ENCODE peak calls at places on chromosomes 2 and 18, in six cellular contexts. R is stomach; Q is SW480; S is activated T-cell treated with anti-CD3 and anti-CD28 coated beads, Interleukin-2, amount 50 U/mL, for 1 hour; B is skeletal muscle cell; X is AG10803. L is an unnamed sample.

GRCh38 chr2:69214898-69215297 is 172.1 kb downstream of the GFPT1 start:
- DNase-seq in Q (no peak), X (peak; percentile 74), B (no peak), R (no peak), S (no peak), L (no peak)

GRCh38 chr18:36073676-36074075 is 6.3 kb upstream of the RPRD1A start:
- DNase-seq in Q (no peak), S (no peak), X (no peak), R (no peak), B (no peak), L (no peak)

GRCh38 chr2:105455488-105455991 is 56.7 kb upstream of the FHL2 start:
- DNase-seq in B (peak; percentile 99), R (peak; percentile 74), S (no peak), X (peak; percentile 100), Q (peak; percentile 99), L (no peak)

GRCh38 chr2:126676814-126677538 is 21.0 kb downstream of the GYPC start:
- DNase-seq in S (no peak), Q (no peak), R (no peak), B (no peak), X (no peak), L (no peak)

GRCh38 chr2:127104881-127105655 is 1.9 kb downstream of the BIN1 start:
- DNase-seq in B (no peak), X (no peak), R (no peak), S (peak; percentile 16), Q (no peak), L (no peak)

GRCh38 chr2:219570924-219571310 is 422 bp downstream of the OBSL1 start:
- DNase-seq in X (peak; percentile 32), R (no peak), S (no peak), Q (no peak), B (no peak), L (no peak)

GRCh38 chr18:34159691-34160185 is 65.0 kb downstream of the NOL4 start:
- DNase-seq in R (no peak), B (no peak), Q (no peak), S (no peak), X (no peak), L (no peak)

GRCh38 chr2:137190411-137191190 is 425.3 kb downstream of the THSD7B start:
- DNase-seq in X (peak; percentile 18), B (no peak), Q (no peak), R (no peak), S (no peak), L (no peak)

GRCh38 chr2:25651066-25651465 is 22.3 kb downstream of the DTNB start:
- DNase-seq in X (peak; percentile 41), R (no peak), B (no peak), S (no peak), Q (no peak), L (no peak)

GRCh38 chr2:85183481-85183880 is 50.3 kb downstream of the TCF7L1 start:
- DNase-seq in Q (no peak), X (peak; percentile 27), S (no peak), B (peak; percentile 19), R (no peak), L (no peak)

GRCh38 chr18:34595673-34596072 is 114.4 kb upstream of the DTNA start:
- DNase-seq in B (no peak), X (peak; percentile 22), S (no peak), Q (peak; percentile 22), R (no peak), L (no peak)

GRCh38 chr2:212078103-212078502 is 460.5 kb downstream of the ERBB4 start:
- DNase-seq in B (no peak), Q (no peak), R (no peak), X (no peak), S (no peak), L (no peak)

GRCh38 chr2:221485500-221485870 is 86.6 kb downstream of the EPHA4 start:
- DNase-seq in S (no peak), X (peak; percentile 79), Q (no peak), B (no peak), R (no peak), L (no peak)

GRCh38 chr2:100011272-100011711 is 131.1 kb downstream of the AFF3 start:
- DNase-seq in B (peak; percentile 96), R (no peak), X (peak; percentile 94), Q (no peak), S (no peak), L (no peak)

GRCh38 chr18:55406374-55407045 is 181.5 kb downstream of the TCF4 start:
- DNase-seq in R (no peak), S (no peak), Q (no peak), X (no peak), B (no peak), L (no peak)

GRCh38 chr2:186460465-186460864 is 25.6 kb upstream of the ZC3H15 start:
- DNase-seq in X (peak; percentile 24), S (no peak), R (no peak), Q (peak; percentile 14), B (no peak), L (no peak)

GRCh38 chr2:30717081-30717650 is 90.1 kb downstream of the CAPN13 start:
- DNase-seq in X (no peak), B (no peak), S (no peak), Q (no peak), R (peak; percentile 15), L (no peak)

GRCh38 chr2:45283764-45284620 is 274.7 kb upstream of the SIX2 start:
- DNase-seq in R (no peak), X (peak; percentile 60), B (peak; percentile 95), Q (no peak), S (no peak), L (no peak)

GRCh38 chr18:11840493-11840892 is 10.7 kb upstream of the CHMP1B start:
- DNase-seq in R (no peak), Q (no peak), S (no peak), X (no peak), B (no peak), L (no peak)

GRCh38 chr2:98656800-98657199 is 48.4 kb downstream of the UNC50 start:
- DNase-seq in S (peak; percentile 31), B (no peak), X (no peak), Q (no peak), R (no peak), L (no peak)

GRCh38 chr2:29731948-29732347 is 189.4 kb downstream of the ALK start:
- DNase-seq in S (no peak), R (no peak), X (no peak), Q (no peak), B (no peak), L (no peak)

GRCh38 chr2:85754313-85755095 is 713 bp downstream of the ATOH8 start:
- DNase-seq in Q (peak; percentile 69), S (peak; percentile 45), R (peak; percentile 46), B (no peak), X (peak; percentile 62), L (no peak)

GRCh38 chr2:219178377-219179175 is 501 bp downstream of the RETREG2 start:
- DNase-seq in B (no peak), X (peak; percentile 28), S (no peak), R (peak; percentile 50), Q (peak; percentile 34), L (no peak)

GRCh38 chr18:65753520-65753919 is 2.7 kb downstream of the CDH7 start:
- DNase-seq in X (no peak), B (no peak), Q (no peak), S (no peak), R (no peak), L (no peak)